ENCODE peak calls at places on chromosome 5, in seven cellular contexts. L is astrocyte, J is MM.1S, X is WTC11, B is Calu3, F is GM23338, C is neural progenitor cell. K is an unnamed sample.

GRCh38 chr5:121890297-121890858 is 38.7 kb downstream of the FTMT start:
- DNase-seq in L (no peak), J (no peak), X (peak), B (no peak), F (peak), C (peak), K (no peak)

GRCh38 chr5:80109549-80110478 is 74.7 kb downstream of the THBS4 start:
- DNase-seq in L (no peak), J (no peak), X (peak), B (no peak), F (peak), C (peak), K (no peak)

GRCh38 chr5:128227984-128228383 is 144.4 kb downstream of the SLC12A2 start:
- DNase-seq in L (peak), J (no peak), X (no peak), B (no peak), F (no peak), C (no peak), K (no peak)

GRCh38 chr5:106292654-106293053 is 1378.1 kb downstream of the EFNA5 start:
- DNase-seq in L (peak), J (no peak), X (no peak), B (no peak), F (no peak), C (no peak), K (no peak)

GRCh38 chr5:52909192-52909591 is 80.0 kb upstream of the ITGA2 start:
- DNase-seq in L (no peak), J (no peak), X (no peak), B (no peak), F (no peak), C (no peak), K (no peak)

GRCh38 chr5:4229866-4230265 is 634.2 kb downstream of the IRX1 start:
- DNase-seq in L (no peak), J (no peak), X (no peak), B (no peak), F (no peak), C (no peak), K (no peak)

GRCh38 chr5:150616506-150616905 is 24.0 kb upstream of the SYNPO start:
- DNase-seq in L (no peak), J (no peak), X (no peak), B (no peak), F (no peak), C (no peak), K (no peak)

GRCh38 chr5:144335561-144335960 is 164.9 kb downstream of the KCTD16 start:
- DNase-seq in L (no peak), J (peak), X (no peak), B (no peak), F (no peak), C (no peak), K (no peak)

GRCh38 chr5:78929833-78930232 is 55.3 kb downstream of the ARSB start:
- DNase-seq in L (no peak), J (no peak), X (no peak), B (no peak), F (no peak), C (no peak), K (no peak)

GRCh38 chr5:151664694-151665583 is 21.8 kb downstream of the SPARC start:
- DNase-seq in L (peak), J (no peak), X (no peak), B (no peak), F (no peak), C (no peak), K (no peak)

GRCh38 chr5:124806026-124806856 is 59.8 kb upstream of the ZNF608 start:
- DNase-seq in L (peak), J (no peak), X (peak), B (peak), F (peak), C (peak), K (no peak)

GRCh38 chr5:988316-988715 is 20.3 kb upstream of the NKD2 start:
- DNase-seq in L (no peak), J (no peak), X (no peak), B (no peak), F (no peak), C (no peak), K (no peak)

GRCh38 chr5:10859393-10860195 is 98.6 kb upstream of the DAP start:
- DNase-seq in L (no peak), J (no peak), X (no peak), B (no peak), F (no peak), C (peak), K (no peak)

GRCh38 chr5:153658151-153658550 is 167.7 kb downstream of the GRIA1 start:
- DNase-seq in L (no peak), J (no peak), X (no peak), B (no peak), F (no peak), C (peak), K (no peak)

GRCh38 chr5:126965061-126965475 is 65.3 kb downstream of the MARCHF3 start:
- DNase-seq in L (peak), J (no peak), X (no peak), B (peak), F (no peak), C (no peak), K (no peak)

GRCh38 chr5:108418172-108418571 is 36.3 kb upstream of the FBXL17 start:
- DNase-seq in L (no peak), J (no peak), X (no peak), B (no peak), F (no peak), C (no peak), K (no peak)

GRCh38 chr5:176653401-176653800 is 6.1 kb downstream of the TSPAN17 start:
- DNase-seq in L (no peak), J (no peak), X (no peak), B (no peak), F (no peak), C (no peak), K (no peak)

GRCh38 chr5:146890733-146891440 is 12.3 kb upstream of the PPP2R2B start:
- DNase-seq in L (no peak), J (no peak), X (no peak), B (no peak), F (no peak), C (no peak), K (no peak)

GRCh38 chr5:123094227-123094918 is 5.3 kb downstream of the PRDM6 start:
- DNase-seq in L (no peak), J (no peak), X (no peak), B (no peak), F (peak), C (peak), K (peak)

GRCh38 chr5:146441896-146442295 is 5.2 kb upstream of the TCERG1 start:
- DNase-seq in L (no peak), J (no peak), X (no peak), B (no peak), F (no peak), C (no peak), K (no peak)

GRCh38 chr5:81852277-81853004 is 101.5 kb upstream of the SSBP2 start:
- DNase-seq in L (peak), J (peak), X (peak), B (no peak), F (peak), C (peak), K (peak)

GRCh38 chr5:169164481-169164925 is 136.4 kb downstream of the SLIT3 start:
- DNase-seq in L (peak), J (no peak), X (peak), B (no peak), F (peak), C (peak), K (no peak)

GRCh38 chr5:173922527-173922926 is 34.4 kb downstream of the CPEB4 start:
- DNase-seq in L (no peak), J (no peak), X (no peak), B (no peak), F (no peak), C (no peak), K (no peak)

GRCh38 chr5:113110117-113110516 is 133.5 kb downstream of the DCP2 start:
- DNase-seq in L (no peak), J (no peak), X (no peak), B (no peak), F (no peak), C (no peak), K (no peak)

GRCh38 chr5:80072103-80073073 is 37.2 kb downstream of the THBS4 start:
- DNase-seq in L (peak), J (no peak), X (no peak), B (no peak), F (no peak), C (no peak), K (no peak)

GRCh38 chr5:35374584-35374983 is 144.3 kb upstream of the PRLR start:
- DNase-seq in L (no peak), J (no peak), X (no peak), B (no peak), F (no peak), C (peak), K (no peak)

GRCh38 chr5:35371971-35372426 is 141.7 kb upstream of the PRLR start:
- DNase-seq in L (no peak), J (no peak), X (no peak), B (no peak), F (no peak), C (no peak), K (no peak)

GRCh38 chr5:35372482-35372881 is 142.2 kb upstream of the PRLR start:
- DNase-seq in L (no peak), J (no peak), X (no peak), B (no peak), F (no peak), C (no peak), K (no peak)

GRCh38 chr5:35373196-35373696 is 143.0 kb upstream of the PRLR start:
- DNase-seq in L (no peak), J (no peak), X (no peak), B (no peak), F (no peak), C (no peak), K (no peak)

GRCh38 chr5:35377653-35378052 is 147.4 kb upstream of the PRLR start:
- DNase-seq in L (no peak), J (no peak), X (no peak), B (no peak), F (no peak), C (no peak), K (no peak)
- TF ChIP-seq CTCF in L (no peak), J (no peak), X (no peak), B (no peak), F (no peak), C (no peak), K (no peak)

GRCh38 chr5:138708761-138709160 is 44.5 kb upstream of the CTNNA1 start:
- DNase-seq in L (no peak), J (no peak), X (no peak), B (no peak), F (no peak), C (peak), K (no peak)
- TF ChIP-seq CTCF in L (no peak), J (no peak), X (no peak), B (no peak), F (no peak), C (no peak), K (no peak)

DNA sequence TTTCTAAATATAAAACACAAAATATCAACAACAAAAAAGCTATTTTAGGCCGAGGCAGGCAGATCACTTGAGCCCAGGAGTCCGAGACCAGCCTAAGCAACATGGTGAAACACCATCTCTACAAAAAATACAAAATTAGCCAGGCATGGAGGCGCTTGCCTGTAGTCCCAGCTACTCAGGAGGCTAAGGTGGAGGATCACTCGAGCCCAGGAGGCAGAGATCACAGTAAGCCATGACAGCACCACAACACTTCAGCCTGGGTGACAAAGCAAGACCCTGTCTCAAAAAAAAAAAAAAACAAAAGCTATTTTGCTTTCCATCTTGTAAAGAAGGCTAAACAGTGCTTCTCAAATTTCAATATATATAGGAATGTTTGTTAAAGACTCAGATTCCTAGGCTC is 11.3 kb downstream of the C5orf15 start:
- DNase-seq in L (no peak), J (no peak), X (no peak), B (no peak), F (no peak), C (no peak), K (no peak)
- TF ChIP-seq CTCF in L (no peak), J (no peak), X (no peak), B (no peak), F (no peak), C (no peak), K (no peak)

DNA sequence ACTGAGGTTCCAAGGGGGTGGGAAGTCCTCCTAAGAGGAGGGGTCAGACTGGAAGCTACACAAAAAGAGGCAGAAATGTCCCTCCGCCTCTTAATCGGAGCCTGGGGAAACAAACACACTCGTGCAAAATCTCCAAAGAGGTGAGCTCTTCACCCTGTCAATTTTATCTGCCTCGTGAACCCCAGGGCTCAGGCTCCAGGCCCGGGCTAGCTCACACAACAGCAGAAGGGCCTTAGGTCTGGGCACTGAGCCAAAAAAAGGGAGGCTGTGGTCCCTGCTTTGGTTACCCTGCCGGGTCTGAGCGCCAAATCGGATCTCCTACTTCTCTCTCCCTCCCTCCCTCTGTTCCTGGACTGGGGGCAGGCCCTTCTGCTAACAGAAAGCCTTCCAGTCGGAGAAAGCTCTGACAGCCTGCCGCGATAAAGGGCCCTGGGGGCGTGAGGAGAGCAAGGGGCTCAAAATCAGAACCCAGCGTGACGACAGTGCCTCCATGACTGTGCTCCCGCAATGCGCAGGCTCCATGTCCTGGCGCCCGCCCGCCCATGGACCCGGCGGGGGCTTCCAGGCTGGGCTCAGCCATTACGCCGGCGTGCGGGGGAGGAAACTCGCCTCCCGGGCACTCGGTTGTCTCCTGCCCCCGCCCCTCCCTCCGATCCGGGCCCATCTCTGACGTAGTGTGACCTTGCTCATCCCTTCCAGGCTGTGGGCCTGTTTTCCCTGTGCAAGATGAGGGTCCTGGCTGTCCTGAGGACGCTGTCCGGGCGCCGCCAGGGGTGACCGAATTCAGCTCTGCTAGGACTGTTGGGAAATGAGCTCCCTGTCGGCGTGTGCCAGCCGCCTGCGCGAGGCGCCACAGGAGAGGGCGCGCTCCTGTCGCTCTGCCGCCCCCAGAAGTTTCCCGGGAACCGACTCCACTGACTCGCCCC is 865 bp upstream of the SLC22A4 start:
- DNase-seq in L (peak), J (peak), X (peak), B (peak), F (peak), C (peak), K (peak)
- TF ChIP-seq CTCF in L (no peak), J (peak), X (no peak), B (peak), F (no peak), C (peak), K (no peak)

DNA sequence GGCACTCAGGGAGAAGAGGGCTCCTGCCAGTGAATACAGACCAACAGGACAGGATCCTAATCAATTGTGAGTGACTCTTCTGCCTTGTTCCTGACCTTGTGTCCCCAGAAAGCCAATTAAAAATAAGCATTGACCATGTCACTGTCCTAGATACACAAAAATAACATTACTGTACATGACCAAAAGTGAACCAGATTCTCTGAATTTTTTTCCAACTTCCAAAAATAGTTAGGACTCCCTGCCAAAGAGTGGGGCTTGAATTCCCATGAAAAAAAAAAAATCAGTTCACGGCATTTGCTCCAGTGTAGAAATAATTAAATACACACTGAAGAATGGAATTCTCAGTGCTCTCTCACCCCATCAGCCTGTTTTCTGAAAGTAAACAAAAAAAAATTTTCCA is 63.4 kb upstream of the MAP3K1 start:
- DNase-seq in L (no peak), J (no peak), X (no peak), B (no peak), F (no peak), C (no peak), K (no peak)
- TF ChIP-seq CTCF in L (no peak), J (no peak), X (no peak), B (no peak), F (no peak), C (no peak), K (no peak)

GRCh38 chr5:172909931-172910502 is 49.2 kb upstream of the RPL26L1 start:
- DNase-seq in L (peak), J (no peak), X (no peak), B (no peak), F (no peak), C (no peak), K (no peak)

GRCh38 chr5:172913117-172913850 is 45.9 kb upstream of the RPL26L1 start:
- DNase-seq in L (no peak), J (no peak), X (no peak), B (no peak), F (no peak), C (no peak), K (no peak)

GRCh38 chr5:172911628-172911880 is 47.7 kb upstream of the RPL26L1 start:
- DNase-seq in L (no peak), J (no peak), X (no peak), B (no peak), F (no peak), C (no peak), K (no peak)

GRCh38 chr5:172911976-172912375 is 47.2 kb upstream of the RPL26L1 start:
- DNase-seq in L (no peak), J (no peak), X (no peak), B (no peak), F (no peak), C (no peak), K (no peak)

DNA sequence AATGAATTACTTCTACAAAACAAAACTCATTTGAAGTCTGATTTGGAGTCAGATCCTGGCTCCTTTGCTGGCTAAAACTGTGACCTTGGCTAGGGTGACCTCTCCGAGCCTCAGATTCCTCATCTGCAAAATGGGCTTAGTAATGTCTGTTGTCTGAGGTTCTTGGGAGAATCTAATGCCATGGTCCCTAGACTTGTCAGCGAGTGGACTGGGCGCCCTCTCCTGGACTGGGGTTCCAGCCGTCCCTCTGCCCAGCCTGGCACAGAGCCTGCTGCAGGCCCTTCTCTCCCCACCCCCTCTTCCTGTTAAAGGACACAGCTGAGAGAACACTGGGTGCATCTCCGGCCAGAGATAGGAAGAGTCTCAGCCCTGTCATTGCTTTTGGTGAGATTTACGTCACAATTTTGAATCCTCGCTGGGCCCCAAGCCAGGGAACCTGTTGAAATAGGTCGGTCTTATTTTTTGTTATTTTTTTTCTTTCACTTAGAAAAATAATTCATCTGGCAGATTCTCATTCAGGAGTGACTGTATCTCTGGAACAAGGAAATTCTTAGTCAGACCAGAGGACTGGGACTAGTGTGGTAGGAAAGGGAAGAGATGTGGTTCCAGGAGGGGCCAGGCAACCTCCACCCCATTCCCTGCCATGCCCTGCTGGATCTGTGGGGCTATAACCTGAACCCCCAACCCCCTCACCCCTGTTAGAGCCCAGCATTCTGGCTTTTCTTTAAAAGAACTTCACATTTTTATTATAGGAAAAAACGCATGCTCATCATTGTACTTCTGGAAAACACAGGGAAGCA is 48.2 kb upstream of the RPL26L1 start:
- DNase-seq in L (peak), J (no peak), X (peak), B (peak), F (peak), C (peak), K (peak)
- TF ChIP-seq CTCF in L (no peak), J (peak), X (no peak), B (peak), F (peak), C (peak), K (peak)

DNA sequence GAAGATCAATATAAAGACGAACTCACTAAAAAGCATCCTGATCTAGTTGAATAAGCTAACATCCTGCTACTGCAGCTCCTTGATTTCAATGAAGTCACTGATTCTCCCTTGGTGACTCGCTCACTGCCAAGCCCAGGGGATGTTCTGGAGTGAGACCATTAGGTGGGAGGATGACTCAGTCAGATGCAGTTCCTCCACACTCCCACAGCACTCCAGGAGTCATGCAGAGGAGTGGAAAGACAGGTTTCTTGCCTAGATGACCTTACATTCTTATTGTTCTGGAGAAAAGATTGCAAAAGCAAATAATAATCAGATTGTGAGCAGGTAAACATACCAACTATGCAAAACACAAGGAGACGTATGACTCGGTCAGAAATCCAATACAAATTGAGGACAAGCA is 15.3 kb downstream of the GCNT4 start:
- DNase-seq in L (peak), J (no peak), X (no peak), B (peak), F (no peak), C (no peak), K (no peak)
- TF ChIP-seq CTCF in L (no peak), J (no peak), X (no peak), B (no peak), F (no peak), C (no peak), K (no peak)

GRCh38 chr5:114360816-114361723 is 800 bp upstream of the KCNN2 start:
- DNase-seq in L (no peak), J (peak), X (peak), B (peak), F (peak), C (peak), K (peak)
- TF ChIP-seq CTCF in L (no peak), J (peak), X (no peak), B (no peak), F (peak), C (peak), K (peak)

GRCh38 chr5:179260324-179261070 is 84.8 kb downstream of the ADAMTS2 start:
- DNase-seq in L (no peak), J (no peak), X (peak), B (no peak), F (no peak), C (no peak), K (no peak)
- TF ChIP-seq CTCF in L (no peak), J (no peak), X (no peak), B (no peak), F (no peak), C (no peak), K (no peak)

GRCh38 chr5:170348069-170348702 is 41.0 kb downstream of the KCNMB1 start:
- DNase-seq in L (no peak), J (no peak), X (no peak), B (no peak), F (no peak), C (peak), K (no peak)
- TF ChIP-seq CTCF in L (no peak), J (no peak), X (no peak), B (no peak), F (peak), C (peak), K (no peak)